ENCODE peak calls at places on chromosomes 5 and 9, in six cellular contexts. One of them, this sample, is unnamed.

GRCh38 chr5:42309865-42310264 is 113.4 kb upstream of the GHR start:
- DNase-seq in heart left ventricle: no peak
- DNase-seq in gastrocnemius medialis: no peak
- DNase-seq in iPS DF 6.9: no peak
- DNase-seq in PC-9: no peak
- DNase-seq in aorta: no peak
- DNase-seq in this sample: no peak

GRCh38 chr5:148209151-148209550 is 6.3 kb downstream of the SPINK6 start:
- DNase-seq in heart left ventricle: no peak
- DNase-seq in gastrocnemius medialis: no peak
- DNase-seq in iPS DF 6.9: no peak
- DNase-seq in PC-9: no peak
- DNase-seq in aorta: no peak
- DNase-seq in this sample: no peak

GRCh38 chr5:179304466-179304865 is 40.8 kb downstream of the ADAMTS2 start:
- DNase-seq in heart left ventricle: no peak
- DNase-seq in gastrocnemius medialis: no peak
- DNase-seq in iPS DF 6.9: no peak
- DNase-seq in PC-9: no peak
- DNase-seq in aorta: no peak
- DNase-seq in this sample: no peak

GRCh38 chr5:74767579-74767913 is 497 bp downstream of the NSA2 start:
- DNase-seq in heart left ventricle: no peak
- DNase-seq in gastrocnemius medialis: no peak
- DNase-seq in iPS DF 6.9: no peak
- DNase-seq in PC-9: no peak
- DNase-seq in aorta: no peak
- DNase-seq in this sample: peak; percentile 53

GRCh38 chr5:122019936-122020590 is 58.0 kb downstream of the LOX start:
- DNase-seq in heart left ventricle: no peak
- DNase-seq in gastrocnemius medialis: no peak
- DNase-seq in iPS DF 6.9: no peak
- DNase-seq in PC-9: no peak
- DNase-seq in aorta: no peak
- DNase-seq in this sample: no peak

GRCh38 chr9:87570000-87570834 is 72.5 kb downstream of the DAPK1 start:
- DNase-seq in heart left ventricle: no peak
- DNase-seq in gastrocnemius medialis: no peak
- DNase-seq in iPS DF 6.9: no peak
- DNase-seq in PC-9: no peak
- DNase-seq in aorta: no peak
- DNase-seq in this sample: no peak

GRCh38 chr5:129361441-129362025 is 98.6 kb upstream of the ADAMTS19 start:
- DNase-seq in heart left ventricle: no peak
- DNase-seq in gastrocnemius medialis: no peak
- DNase-seq in iPS DF 6.9: no peak
- DNase-seq in PC-9: no peak
- DNase-seq in aorta: no peak
- DNase-seq in this sample: peak; percentile 12

GRCh38 chr5:57805170-57805569 is 322.6 kb upstream of the ACTBL2 start:
- DNase-seq in heart left ventricle: no peak
- DNase-seq in gastrocnemius medialis: no peak
- DNase-seq in iPS DF 6.9: no peak
- DNase-seq in PC-9: no peak
- DNase-seq in aorta: no peak
- DNase-seq in this sample: no peak

GRCh38 chr5:168286386-168286785 is 5.1 kb upstream of the WWC1 start:
- DNase-seq in heart left ventricle: no peak
- DNase-seq in gastrocnemius medialis: no peak
- DNase-seq in iPS DF 6.9: no peak
- DNase-seq in PC-9: no peak
- DNase-seq in aorta: no peak
- DNase-seq in this sample: no peak

GRCh38 chr5:62309107-62309506 is 3.1 kb downstream of the KIF2A start:
- DNase-seq in heart left ventricle: no peak
- DNase-seq in gastrocnemius medialis: no peak
- DNase-seq in iPS DF 6.9: no peak
- DNase-seq in PC-9: no peak
- DNase-seq in aorta: no peak
- DNase-seq in this sample: no peak

GRCh38 chr5:62306494-62307363 is 723 bp downstream of the KIF2A start:
- DNase-seq in heart left ventricle: no peak
- DNase-seq in gastrocnemius medialis: no peak
- DNase-seq in iPS DF 6.9: no peak
- DNase-seq in PC-9: peak; percentile 13
- DNase-seq in aorta: peak; percentile 65
- DNase-seq in this sample: peak; percentile 45

GRCh38 chr5:62310426-62311105 is 4.6 kb downstream of the KIF2A start:
- DNase-seq in heart left ventricle: no peak
- DNase-seq in gastrocnemius medialis: no peak
- DNase-seq in iPS DF 6.9: no peak
- DNase-seq in PC-9: no peak
- DNase-seq in aorta: no peak
- DNase-seq in this sample: no peak

GRCh38 chr5:62307364-62307689 is 1.3 kb downstream of the KIF2A start:
- DNase-seq in heart left ventricle: no peak
- DNase-seq in gastrocnemius medialis: no peak
- DNase-seq in iPS DF 6.9: no peak
- DNase-seq in PC-9: no peak
- DNase-seq in aorta: no peak
- DNase-seq in this sample: no peak

GRCh38 chr5:62308439-62308838 is 2.4 kb downstream of the KIF2A start:
- DNase-seq in heart left ventricle: no peak
- DNase-seq in gastrocnemius medialis: no peak
- DNase-seq in iPS DF 6.9: no peak
- DNase-seq in PC-9: no peak
- DNase-seq in aorta: no peak
- DNase-seq in this sample: no peak
- H3K4me3 ChIP-seq in heart left ventricle: no peak overlapping the region
- H3K4me3 ChIP-seq in gastrocnemius medialis: no peak overlapping the region
- H3K4me3 ChIP-seq in iPS DF 6.9: no peak overlapping the region
- H3K4me3 ChIP-seq in PC-9: no peak overlapping the region
- H3K4me3 ChIP-seq in aorta: no peak overlapping the region
- H3K4me3 ChIP-seq in this sample: no peak overlapping the region

DNA sequence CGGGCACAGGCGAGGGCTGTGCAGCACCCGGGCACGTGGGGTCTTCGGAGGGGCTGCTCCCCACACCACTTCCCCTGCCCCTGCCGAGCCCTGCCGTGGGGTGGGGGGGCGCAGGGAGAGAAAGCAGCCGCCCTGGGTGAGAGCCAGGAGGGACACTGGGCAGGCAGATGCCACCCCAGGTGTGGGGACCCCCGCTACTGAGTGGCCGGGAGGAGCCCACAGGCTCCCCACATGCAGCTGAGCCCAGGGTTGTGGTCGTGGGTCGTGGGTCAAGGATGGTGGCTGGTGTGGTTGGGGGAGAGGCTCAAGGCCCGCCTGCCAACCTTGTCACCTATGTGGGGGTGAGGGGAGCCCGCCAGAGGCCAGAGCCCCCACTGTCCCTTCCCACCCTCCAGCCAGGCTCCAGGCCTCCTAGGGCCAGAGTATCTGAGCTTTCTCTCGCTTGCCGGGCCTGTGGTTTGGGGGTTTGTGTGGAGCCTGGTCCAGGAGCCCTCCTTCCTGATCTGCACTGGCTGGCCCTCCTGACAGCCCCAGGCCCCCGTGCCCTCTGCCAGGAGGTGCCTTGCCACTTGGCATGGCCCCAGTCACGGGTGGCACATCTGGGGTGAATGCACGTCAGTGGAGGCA is 35.5 kb downstream of the EXOC3 start:
- DNase-seq in heart left ventricle: no peak
- DNase-seq in gastrocnemius medialis: no peak
- DNase-seq in iPS DF 6.9: no peak
- DNase-seq in PC-9: no peak
- DNase-seq in aorta: no peak
- DNase-seq in this sample: no peak
- H3K27me3 ChIP-seq in heart left ventricle: peaks cover 22% of the 10 kb centered on the region
- H3K27me3 ChIP-seq in gastrocnemius medialis: peaks cover 88% of the 10 kb centered on the region
- H3K27me3 ChIP-seq in iPS DF 6.9: peaks cover 37% of the 10 kb centered on the region
- H3K27me3 ChIP-seq in PC-9: no peaks in the 10 kb centered on the region
- H3K27me3 ChIP-seq in aorta: no peaks in the 10 kb centered on the region
- H3K27me3 ChIP-seq in this sample: no peaks in the 10 kb centered on the region

DNA sequence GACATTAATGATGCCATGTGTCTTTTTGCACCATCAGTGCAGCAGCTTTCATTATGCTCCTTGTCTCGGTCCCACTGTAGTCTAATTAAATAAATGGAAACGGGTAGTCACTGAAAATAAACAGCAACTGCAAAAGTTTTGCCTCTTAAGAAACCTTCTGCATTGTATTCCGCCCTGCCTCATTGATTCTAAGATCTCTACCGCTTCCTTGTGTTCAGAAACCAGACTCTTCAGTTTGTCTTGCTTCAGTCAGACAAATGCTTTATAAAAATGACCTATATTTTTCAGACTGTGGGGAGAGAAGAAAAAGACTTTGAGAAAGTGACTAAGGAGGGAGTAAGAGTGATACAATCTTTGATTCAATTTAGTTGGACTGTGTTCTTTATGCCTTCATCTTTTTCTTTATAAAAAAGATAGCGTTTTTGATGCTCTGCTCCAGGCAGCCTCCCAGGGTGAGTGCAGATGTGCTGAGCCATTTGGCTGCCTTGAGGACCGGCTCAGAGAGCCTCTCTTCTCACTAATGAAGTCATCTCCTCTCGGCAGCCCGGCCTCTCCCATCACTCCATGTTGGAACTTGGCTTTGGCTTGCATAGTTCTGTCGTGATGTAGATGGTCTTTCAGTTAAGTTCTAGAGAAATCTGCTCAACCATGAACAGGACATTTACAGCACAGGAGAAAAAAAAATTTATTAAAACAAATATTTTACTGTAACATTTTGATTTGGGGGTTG is 4.1 kb upstream of the VCAN start:
- DNase-seq in heart left ventricle: peak; percentile 61
- DNase-seq in gastrocnemius medialis: no peak
- DNase-seq in iPS DF 6.9: no peak
- DNase-seq in PC-9: no peak
- DNase-seq in aorta: peak; percentile 67
- DNase-seq in this sample: no peak
- H3K4me1 ChIP-seq in heart left ventricle: no peaks in the 10 kb centered on the region
- H3K4me1 ChIP-seq in gastrocnemius medialis: peaks cover 15% of the 10 kb centered on the region
- H3K4me1 ChIP-seq in iPS DF 6.9: peaks cover 5% of the 10 kb centered on the region
- H3K4me1 ChIP-seq in PC-9: no peaks in the 10 kb centered on the region
- H3K4me1 ChIP-seq in aorta: no peaks in the 10 kb centered on the region
- H3K4me1 ChIP-seq in this sample: no peaks in the 10 kb centered on the region

GRCh38 chr5:54254482-54255198 is 55.7 kb downstream of the ARL15 start:
- DNase-seq in heart left ventricle: no peak
- DNase-seq in gastrocnemius medialis: no peak
- DNase-seq in iPS DF 6.9: no peak
- DNase-seq in PC-9: no peak
- DNase-seq in aorta: no peak
- DNase-seq in this sample: no peak
- H3K4me3 ChIP-seq in heart left ventricle: peak overlapping the region; percentile 38
- H3K4me3 ChIP-seq in gastrocnemius medialis: peak overlapping the region; percentile 32
- H3K4me3 ChIP-seq in iPS DF 6.9: no peak overlapping the region
- H3K4me3 ChIP-seq in PC-9: no peak overlapping the region
- H3K4me3 ChIP-seq in aorta: no peak overlapping the region
- H3K4me3 ChIP-seq in this sample: no peak overlapping the region

DNA sequence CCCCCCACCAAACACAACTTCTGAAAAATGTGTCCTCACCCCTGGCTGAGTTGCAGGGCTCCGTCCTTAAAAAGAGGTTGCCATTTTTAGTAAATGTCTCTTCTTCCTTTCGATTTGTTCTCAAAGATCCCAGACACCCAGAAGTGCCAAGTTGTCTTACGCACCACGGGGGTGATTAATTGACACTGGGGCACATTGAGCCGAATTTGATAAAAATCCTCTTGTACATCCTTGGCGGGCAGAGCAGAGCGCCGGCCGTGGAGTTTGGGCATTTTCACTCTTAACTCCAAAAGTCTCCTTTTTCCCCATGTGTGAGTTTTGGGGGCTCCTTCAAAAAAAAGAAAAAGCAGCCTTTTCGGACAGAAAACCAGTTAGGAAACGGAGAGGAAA is 4.5 kb downstream of the LMX1B start:
- DNase-seq in heart left ventricle: no peak
- DNase-seq in gastrocnemius medialis: no peak
- DNase-seq in iPS DF 6.9: no peak
- DNase-seq in PC-9: no peak
- DNase-seq in aorta: peak; percentile 10
- DNase-seq in this sample: no peak
- H3K27me3 ChIP-seq in heart left ventricle: peaks cover 39% of the 10 kb centered on the region
- H3K27me3 ChIP-seq in gastrocnemius medialis: peaks cover 57% of the 10 kb centered on the region
- H3K27me3 ChIP-seq in iPS DF 6.9: peaks cover 90% of the 10 kb centered on the region
- H3K27me3 ChIP-seq in PC-9: peaks cover 40% of the 10 kb centered on the region
- H3K27me3 ChIP-seq in aorta: no peaks in the 10 kb centered on the region
- H3K27me3 ChIP-seq in this sample: no peaks in the 10 kb centered on the region

GRCh38 chr5:150639751-150640150 is 709 bp upstream of the SYNPO start:
- DNase-seq in heart left ventricle: peak; percentile 20
- DNase-seq in gastrocnemius medialis: no peak
- DNase-seq in iPS DF 6.9: no peak
- DNase-seq in PC-9: no peak
- DNase-seq in aorta: no peak
- DNase-seq in this sample: no peak

GRCh38 chr5:150641006-150641570 is 628 bp downstream of the SYNPO start:
- DNase-seq in heart left ventricle: peak; percentile 82
- DNase-seq in gastrocnemius medialis: no peak
- DNase-seq in iPS DF 6.9: no peak
- DNase-seq in PC-9: peak; percentile 42
- DNase-seq in aorta: peak; percentile 84
- DNase-seq in this sample: no peak

GRCh38 chr5:150641826-150642566 is 1.5 kb downstream of the SYNPO start:
- DNase-seq in heart left ventricle: no peak
- DNase-seq in gastrocnemius medialis: no peak
- DNase-seq in iPS DF 6.9: no peak
- DNase-seq in PC-9: no peak
- DNase-seq in aorta: no peak
- DNase-seq in this sample: no peak

GRCh38 chr5:150639317-150639738 is 1.1 kb upstream of the SYNPO start:
- DNase-seq in heart left ventricle: peak; percentile 41
- DNase-seq in gastrocnemius medialis: no peak
- DNase-seq in iPS DF 6.9: no peak
- DNase-seq in PC-9: no peak
- DNase-seq in aorta: no peak
- DNase-seq in this sample: no peak

GRCh38 chr5:150640311-150641005 is at the start of gene SYNPO:
- DNase-seq in heart left ventricle: peak; percentile 79
- DNase-seq in gastrocnemius medialis: peak; percentile 59
- DNase-seq in iPS DF 6.9: no peak
- DNase-seq in PC-9: peak; percentile 70
- DNase-seq in aorta: peak; percentile 85
- DNase-seq in this sample: peak; percentile 56
- H3K4me1 ChIP-seq in heart left ventricle: peaks cover 74% of the 10 kb centered on the region
- H3K4me1 ChIP-seq in gastrocnemius medialis: peaks cover 96% of the 10 kb centered on the region
- H3K4me1 ChIP-seq in iPS DF 6.9: peaks cover 3% of the 10 kb centered on the region
- H3K4me1 ChIP-seq in PC-9: peaks cover 91% of the 10 kb centered on the region
- H3K4me1 ChIP-seq in aorta: peaks cover 2% of the 10 kb centered on the region
- H3K4me1 ChIP-seq in this sample: peaks cover 80% of the 10 kb centered on the region

DNA sequence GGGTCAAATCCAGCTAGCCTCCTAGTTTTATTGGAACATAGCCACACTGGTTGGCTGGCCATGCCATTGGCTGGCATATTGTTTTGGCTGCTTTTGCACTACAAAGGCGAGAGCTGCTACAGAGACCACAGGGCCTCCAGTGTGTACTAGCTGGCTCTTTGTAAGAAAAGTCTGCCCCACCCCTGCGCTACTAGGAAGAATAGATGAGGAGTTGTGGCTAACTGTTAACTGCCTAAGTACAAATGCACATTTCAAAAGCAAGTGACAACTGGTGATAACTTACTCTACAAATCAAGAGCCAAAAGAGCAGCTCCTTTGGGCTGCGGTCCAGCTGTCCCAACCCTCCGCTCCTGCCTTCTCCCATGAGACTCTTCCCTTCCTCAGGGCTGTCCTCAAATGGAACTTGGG is 63.9 kb downstream of the SERINC5 start:
- DNase-seq in heart left ventricle: peak; percentile 73
- DNase-seq in gastrocnemius medialis: no peak
- DNase-seq in iPS DF 6.9: no peak
- DNase-seq in PC-9: no peak
- DNase-seq in aorta: no peak
- DNase-seq in this sample: no peak
- H3K4me3 ChIP-seq in heart left ventricle: no peak overlapping the region
- H3K4me3 ChIP-seq in gastrocnemius medialis: peak overlapping the region; percentile 30
- H3K4me3 ChIP-seq in iPS DF 6.9: no peak overlapping the region
- H3K4me3 ChIP-seq in PC-9: no peak overlapping the region
- H3K4me3 ChIP-seq in aorta: no peak overlapping the region
- H3K4me3 ChIP-seq in this sample: no peak overlapping the region

This sample was measured in Caco-2.